ENCODE peak calls at places on chromosomes 4 and X, in ten cellular contexts. F is SJSA1; W is psoas muscle; A is left lung; H is hepatocyte; M is H1; T is CD8-positive, alpha-beta memory T cell; L is esophagus squamous epithelium; G is neuronal stem cell; J is ascending aorta. K is an unnamed sample.

GRCh38 chr4:52110171-52110570 is 59.1 kb downstream of the SPATA18 start:
- DNase-seq in A (no peak), G (no peak), J (no peak), F (no peak), M (no peak), H (no peak), T (no peak), W (no peak), L (no peak), K (no peak)

GRCh38 chrX:16559206-16559619 is 90.7 kb upstream of the S100G start:
- DNase-seq in T (no peak), F (no peak), M (no peak), J (no peak), H (no peak), W (no peak), L (no peak), A (no peak), G (no peak), K (no peak)

GRCh38 chr4:147056951-147057630 is 111.4 kb upstream of the TTC29 start:
- DNase-seq in J (no peak), H (no peak), L (no peak), M (no peak), F (no peak), A (no peak), W (no peak), G (no peak), T (no peak), K (no peak)

GRCh38 chrX:41705680-41706374 is 17.1 kb downstream of the GPR34 start:
- DNase-seq in H (no peak), W (no peak), L (no peak), J (no peak), F (no peak), M (no peak), T (no peak), A (no peak), G (no peak), K (no peak)

GRCh38 chr4:4867745-4868505 is 8.5 kb downstream of the MSX1 start:
- DNase-seq in J (no peak), A (no peak), T (no peak), G (no peak), F (no peak), W (no peak), M (no peak), H (peak; percentile 33), L (no peak), K (no peak)

GRCh38 chr4:56871357-56871993 is 36.2 kb upstream of the REST start:
- DNase-seq in T (no peak), M (peak; percentile 50), J (no peak), G (peak; percentile 47), W (peak; percentile 19), L (no peak), F (no peak), A (no peak), H (peak; percentile 11), K (no peak)

GRCh38 chr4:149961876-149962597 is 116.2 kb upstream of the DCLK2 start:
- DNase-seq in H (peak; percentile 45), W (no peak), T (no peak), L (no peak), A (no peak), F (no peak), M (no peak), G (no peak), J (no peak), K (no peak)

GRCh38 chrX:136658151-136658550 is 10.2 kb downstream of the CD40LG start:
- DNase-seq in G (no peak), T (no peak), M (no peak), H (no peak), F (no peak), J (no peak), W (no peak), L (no peak), A (no peak), K (no peak)

GRCh38 chrX:78321809-78322208 is 5.6 kb downstream of the CYSLTR1 start:
- DNase-seq in M (no peak), H (no peak), G (no peak), T (peak; percentile 3), A (no peak), L (no peak), W (peak; percentile 20), F (no peak), J (no peak), K (no peak)

GRCh38 chr4:15194520-15194919 is 192.2 kb downstream of the CPEB2 start:
- DNase-seq in T (no peak), G (no peak), L (no peak), H (no peak), F (no peak), W (no peak), M (no peak), J (no peak), A (no peak), K (no peak)

GRCh38 chrX:154096140-154097002 is 1.1 kb downstream of the MECP2 start:
- DNase-seq in T (no peak), L (no peak), H (peak; percentile 21), A (no peak), M (no peak), F (no peak), J (no peak), W (peak; percentile 19), G (no peak), K (no peak)

GRCh38 chrX:95754411-95754810 is 930.2 kb upstream of the DIAPH2 start:
- DNase-seq in H (no peak), M (no peak), T (no peak), L (no peak), J (no peak), G (no peak), F (no peak), W (no peak), A (no peak), K (no peak)

GRCh38 chrX:95764972-95765451 is 919.6 kb upstream of the DIAPH2 start:
- DNase-seq in H (peak; percentile 75), A (no peak), G (peak; percentile 32), F (no peak), M (peak; percentile 41), T (no peak), W (no peak), L (no peak), J (no peak), K (no peak)

GRCh38 chrX:95762716-95763115 is 921.9 kb upstream of the DIAPH2 start:
- DNase-seq in M (no peak), J (no peak), A (no peak), F (no peak), W (no peak), T (no peak), L (no peak), H (peak; percentile 4), G (no peak), K (no peak)

GRCh38 chrX:95760356-95760755 is 924.3 kb upstream of the DIAPH2 start:
- DNase-seq in M (no peak), F (no peak), J (no peak), L (no peak), G (no peak), H (no peak), T (no peak), A (no peak), W (no peak), K (no peak)
- H3K27ac ChIP-seq in M (no peak overlapping the region), F (no peak overlapping the region), J (no peak overlapping the region), L (no peak overlapping the region), G (no peak overlapping the region), H (no peak overlapping the region), T (no peak overlapping the region), A (no peak overlapping the region), W (no peak overlapping the region), K (no peak overlapping the region)

GRCh38 chr4:76449362-76449767 is 14.3 kb downstream of the SHROOM3 start:
- DNase-seq in M (no peak), F (no peak), A (no peak), L (no peak), T (no peak), G (no peak), J (no peak), H (no peak), W (no peak), K (no peak)
- H3K27ac ChIP-seq in M (no peak overlapping the region), F (peak overlapping the region; percentile 15), A (no peak overlapping the region), L (no peak overlapping the region), T (no peak overlapping the region), G (peak overlapping the region; percentile 39), J (no peak overlapping the region), H (no peak overlapping the region), W (no peak overlapping the region), K (peak overlapping the region; percentile 31)

GRCh38 chr4:183798921-183799307 is 106.2 kb upstream of the STOX2 start:
- DNase-seq in H (peak; percentile 16), W (no peak), A (no peak), G (no peak), T (no peak), M (no peak), L (no peak), J (no peak), F (no peak), K (no peak)
- H3K27ac ChIP-seq in H (peak overlapping the region; percentile 2), W (no peak overlapping the region), A (peak overlapping the region; percentile 78), G (no peak overlapping the region), T (no peak overlapping the region), M (no peak overlapping the region), L (no peak overlapping the region), J (no peak overlapping the region), F (no peak overlapping the region), K (no peak overlapping the region)

GRCh38 chrX:129981207-129981553 is 1.3 kb upstream of the BCORL1 start:
- DNase-seq in A (no peak), M (no peak), T (no peak), W (no peak), G (no peak), F (no peak), H (no peak), J (no peak), L (no peak), K (no peak)

GRCh38 chrX:129980540-129981206 is 1.8 kb upstream of the BCORL1 start:
- DNase-seq in F (no peak), H (peak; percentile 71), J (no peak), T (peak; percentile 34), A (peak; percentile 83), W (peak; percentile 70), L (no peak), G (no peak), M (peak; percentile 64), K (no peak)

GRCh38 chrX:129980043-129980442 is 2.4 kb upstream of the BCORL1 start:
- DNase-seq in T (peak; percentile 52), A (peak; percentile 77), F (no peak), J (no peak), L (no peak), W (peak; percentile 37), H (peak; percentile 44), G (no peak), M (peak; percentile 46), K (peak; percentile 47)

GRCh38 chrX:129981752-129982299 is 609 bp upstream of the BCORL1 start:
- DNase-seq in W (no peak), J (no peak), F (no peak), A (no peak), L (no peak), M (no peak), H (no peak), G (no peak), T (no peak), K (no peak)

DNA sequence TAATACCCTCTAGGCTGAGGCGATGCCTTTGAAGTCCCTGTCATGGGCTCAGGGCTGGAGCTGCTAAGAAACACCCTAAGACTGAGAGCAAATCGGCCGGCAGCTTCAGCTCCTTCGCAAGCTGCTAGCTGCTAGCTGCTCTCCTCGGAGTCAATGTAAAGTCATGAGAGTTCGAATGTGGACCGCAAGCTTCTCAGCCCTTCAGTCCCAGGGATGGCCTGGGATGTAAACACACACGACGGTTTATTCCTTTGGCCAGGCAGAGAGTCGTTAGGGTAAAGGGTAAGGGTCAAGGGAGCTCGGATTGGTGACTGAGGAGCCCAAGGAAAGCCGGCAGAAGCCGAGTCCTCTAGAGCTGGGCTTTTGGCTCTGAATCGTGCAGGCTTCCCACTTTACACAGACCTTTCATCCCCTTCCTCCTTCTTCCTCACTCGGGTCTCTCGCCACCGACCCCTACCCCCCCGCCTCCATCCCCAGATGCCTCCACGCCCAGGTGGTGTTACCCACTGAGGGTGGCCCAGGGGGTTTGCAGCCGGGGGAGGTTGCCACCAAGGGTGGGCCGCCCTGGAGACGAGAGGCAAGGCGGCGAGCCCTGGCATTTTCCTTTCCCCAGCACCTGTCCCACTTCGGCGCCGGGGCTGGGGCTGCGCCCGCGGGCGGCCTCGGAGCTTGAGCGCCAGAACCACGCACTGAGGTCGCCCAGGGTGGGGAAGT is 3.1 kb upstream of the BCORL1 start:
- DNase-seq in F (no peak), J (no peak), W (no peak), A (no peak), H (no peak), M (peak; percentile 49), T (no peak), L (no peak), G (no peak), K (no peak)
- H3K27ac ChIP-seq in F (no peak overlapping the region), J (peak overlapping the region; percentile 76), W (peak overlapping the region; percentile 60), A (no peak overlapping the region), H (no peak overlapping the region), M (no peak overlapping the region), T (no peak overlapping the region), L (peak overlapping the region; percentile 81), G (no peak overlapping the region), K (no peak overlapping the region)

K was measured in caudate nucleus.